ENCODE peak calls at places on chromosomes 2 and 18, in four cellular contexts. K is IMR-90, P is endothelial cell of umbilical vein, E is GM12878. X is an unnamed sample.

GRCh38 chr18:36663312-36663711 is 165.5 kb downstream of the TPGS2 start:
- DNase-seq in K (peak), P (no peak), E (no peak), X (no peak)

GRCh38 chr2:239463541-239464165 is 62.8 kb upstream of the HDAC4 start:
- DNase-seq in K (no peak), P (no peak), E (no peak), X (no peak)

GRCh38 chr18:63322246-63322645 is 2.7 kb upstream of the BCL2 start:
- DNase-seq in K (no peak), P (no peak), E (no peak), X (no peak)

GRCh38 chr18:71442830-71443229 is 1101.3 kb downstream of the CBLN2 start:
- DNase-seq in K (no peak), P (no peak), E (no peak), X (no peak)

GRCh38 chr18:41873730-41874129 is 81.3 kb upstream of the PIK3C3 start:
- DNase-seq in K (no peak), P (no peak), E (no peak), X (no peak)

GRCh38 chr2:226673314-226673723 is 126.3 kb downstream of the IRS1 start:
- DNase-seq in K (peak), P (no peak), E (no peak), X (no peak)

GRCh38 chr2:203808041-203808750 is 59.4 kb upstream of the CTLA4 start:
- DNase-seq in K (peak), P (peak), E (no peak), X (no peak)

GRCh38 chr2:217910875-217911212 is 92.0 kb downstream of the TNS1 start:
- DNase-seq in K (no peak), P (no peak), E (no peak), X (no peak)

GRCh38 chr2:109604597-109604996 is 9.2 kb downstream of the SEPTIN10 start:
- DNase-seq in K (peak), P (no peak), E (no peak), X (no peak)

GRCh38 chr2:110847651-110848050 is 115.3 kb downstream of the ACOXL start:
- DNase-seq in K (no peak), P (no peak), E (no peak), X (no peak)

GRCh38 chr2:220811952-220812570 is 760.0 kb downstream of the EPHA4 start:
- DNase-seq in K (peak), P (no peak), E (no peak), X (no peak)

GRCh38 chr2:55033076-55033742 is 17.0 kb downstream of the RTN4 start:
- DNase-seq in K (no peak), P (no peak), E (peak), X (no peak)

GRCh38 chr2:201883559-201883958 is 77.2 kb downstream of the CDK15 start:
- DNase-seq in K (no peak), P (no peak), E (no peak), X (no peak)

GRCh38 chr2:20515293-20516220 is 68.7 kb downstream of the RHOB start:
- DNase-seq in K (no peak), P (no peak), E (no peak), X (no peak)

GRCh38 chr2:171102802-171103201 is 57.9 kb downstream of the TLK1 start:
- DNase-seq in K (no peak), P (no peak), E (no peak), X (peak)

GRCh38 chr2:177312562-177312961 is 48.0 kb upstream of the NFE2L2 start:
- DNase-seq in K (no peak), P (no peak), E (no peak), X (no peak)

GRCh38 chr2:170711196-170711773 is 3.9 kb upstream of the SP5 start:
- DNase-seq in K (no peak), P (no peak), E (no peak), X (no peak)

GRCh38 chr2:73233932-73234832 is at the start of gene CCT7:
- DNase-seq in K (peak), P (peak), E (peak), X (peak)

GRCh38 chr2:20074901-20075300 is 23.5 kb upstream of the LAPTM4A start:
- DNase-seq in K (no peak), P (no peak), E (no peak), X (no peak)

GRCh38 chr2:40584432-40584831 is 132.5 kb upstream of the SLC8A1 start:
- DNase-seq in K (peak), P (peak), E (no peak), X (no peak)

GRCh38 chr2:173770936-173771678 is 194.1 kb downstream of the SP3 start:
- DNase-seq in K (no peak), P (no peak), E (no peak), X (no peak)

GRCh38 chr2:189676471-189676870 is 2.0 kb downstream of the ANKAR start:
- DNase-seq in K (peak), P (no peak), E (no peak), X (no peak)

GRCh38 chr18:3870914-3871313 is 420.9 kb downstream of the TGIF1 start:
- DNase-seq in K (no peak), P (no peak), E (no peak), X (no peak)

GRCh38 chr2:242015366-242016065 is 146.0 kb downstream of the RTP5 start:
- DNase-seq in K (no peak), P (no peak), E (no peak), X (no peak)

GRCh38 chr2:121665504-121665903 is 16.2 kb upstream of the CLASP1 start:
- DNase-seq in K (no peak), P (no peak), E (no peak), X (no peak)

GRCh38 chr2:241808701-241809382 is at the start of gene NEU4:
- DNase-seq in K (no peak), P (no peak), E (no peak), X (no peak)

GRCh38 chr2:149166958-149167810 is 128.7 kb downstream of the LYPD6B start:
- DNase-seq in K (no peak), P (no peak), E (peak), X (no peak)

GRCh38 chr18:46622999-46623398 is 34.0 kb downstream of the LOXHD1 start:
- DNase-seq in K (peak), P (no peak), E (peak), X (no peak)

GRCh38 chr18:34789768-34790344 is 79.8 kb downstream of the DTNA start:
- DNase-seq in K (peak), P (no peak), E (no peak), X (no peak)

GRCh38 chr2:169082995-169083394 is 13.6 kb downstream of the DHRS9 start:
- DNase-seq in K (no peak), P (no peak), E (peak), X (no peak)
- TF ChIP-seq FOS in K (no peak), P (no peak), E (no peak), X (no peak)

GRCh38 chr2:67103161-67103560 is 294.0 kb upstream of the ETAA1 start:
- DNase-seq in K (no peak), P (no peak), E (no peak), X (no peak)

GRCh38 chr2:67108231-67108630 is 288.9 kb upstream of the ETAA1 start:
- DNase-seq in K (no peak), P (no peak), E (no peak), X (no peak)
- TF ChIP-seq FOS in K (no peak), P (no peak), E (no peak), X (no peak)

GRCh38 chr2:215552144-215552580 is 116.3 kb upstream of the FN1 start:
- DNase-seq in K (no peak), P (no peak), E (no peak), X (no peak)

GRCh38 chr2:215550331-215550730 is 114.5 kb upstream of the FN1 start:
- DNase-seq in K (no peak), P (peak), E (no peak), X (no peak)

GRCh38 chr2:215553946-215554345 is 118.1 kb upstream of the FN1 start:
- DNase-seq in K (no peak), P (no peak), E (no peak), X (peak)

GRCh38 chr2:215554689-215555088 is 118.8 kb upstream of the FN1 start:
- DNase-seq in K (peak), P (peak), E (no peak), X (no peak)

DNA sequence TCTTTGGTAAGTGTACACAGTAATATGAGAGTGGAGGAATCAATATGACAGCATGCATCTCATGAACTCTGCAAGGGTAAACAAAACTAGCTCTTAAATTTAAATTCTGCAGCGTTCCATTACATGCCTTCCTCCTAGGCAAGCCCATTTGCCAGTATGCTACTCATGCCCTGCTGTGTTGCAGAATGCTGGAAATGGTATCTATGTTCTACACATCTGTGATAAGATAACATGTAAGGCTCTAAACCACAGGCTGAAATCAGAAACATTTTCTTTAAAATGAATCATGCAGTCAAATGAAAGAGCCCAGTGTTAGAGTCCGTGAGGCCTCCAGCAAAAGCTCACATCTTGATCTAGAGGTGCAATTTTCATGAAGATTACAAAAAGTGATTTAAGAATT is 112.8 kb upstream of the FN1 start:
- DNase-seq in K (peak), P (no peak), E (no peak), X (no peak)
- TF ChIP-seq FOS in K (no peak), P (no peak), E (no peak), X (no peak)

GRCh38 chr2:157672129-157672528 is 43.5 kb upstream of the ACVR1C start:
- DNase-seq in K (no peak), P (no peak), E (no peak), X (no peak)
- TF ChIP-seq FOS in K (no peak), P (no peak), E (no peak), X (no peak)